ENCODE peak calls at places on chromosomes 5 and 9, in four cellular contexts. Q, O, V and L are unnamed samples.

GRCh38 chr9:73137286-73137899 is 14.3 kb upstream of the ANXA1 start:
- DNase-seq in Q (no peak), O (no peak), V (no peak), L (no peak)

GRCh38 chr5:69046375-69046957 is 47.3 kb upstream of the SLC30A5 start:
- DNase-seq in Q (no peak), O (no peak), V (no peak), L (no peak)

GRCh38 chr9:6739218-6739617 is 18.6 kb upstream of the KDM4C start:
- DNase-seq in Q (no peak), O (no peak), V (no peak), L (no peak)

GRCh38 chr9:8332871-8333270 is 533.3 kb upstream of the DMAC1 start:
- DNase-seq in Q (no peak), O (no peak), V (no peak), L (no peak)

GRCh38 chr5:129639331-129639730 is 108.6 kb upstream of the MINAR2 start:
- DNase-seq in Q (no peak), O (no peak), V (no peak), L (no peak)

GRCh38 chr9:83234541-83234940 is 171.6 kb upstream of the RASEF start:
- DNase-seq in Q (no peak), O (no peak), V (no peak), L (no peak)

GRCh38 chr5:142304013-142304701 is 20.7 kb downstream of the SPRY4 start:
- DNase-seq in Q (no peak), O (no peak), V (no peak), L (no peak)

GRCh38 chr5:11047051-11047450 is 286.0 kb upstream of the DAP start:
- DNase-seq in Q (no peak), O (no peak), V (no peak), L (no peak)

GRCh38 chr5:107564896-107565295 is 105.8 kb downstream of the EFNA5 start:
- DNase-seq in Q (no peak), O (no peak), V (no peak), L (no peak)

GRCh38 chr9:129813661-129814060 is 10.3 kb downstream of the TOR1A start:
- DNase-seq in Q (no peak), O (no peak), V (no peak), L (no peak)

GRCh38 chr5:142617416-142617815 is 68.5 kb downstream of the FGF1 start:
- DNase-seq in Q (no peak), O (no peak), V (no peak), L (no peak)

GRCh38 chr5:88188458-88189132 is 80.0 kb downstream of the TMEM161B start:
- DNase-seq in Q (no peak), O (no peak), V (no peak), L (no peak)